ENCODE peak calls at places on chromosome 4, in ten cellular contexts. S is aorta, P is mesenchymal stem cell, Y is left ventricle myocardium inferior, I is lung, K is hepatocyte, J is tibial artery, M is fibroblast of lung, D is heart right ventricle, N is right cardiac atrium. E is an unnamed sample. For H3K4me1, the result is how much of the 10 kb centered on the place peaks cover.

GRCh38 chr4:3414421-3415279 is 27.1 kb upstream of the HGFAC start:
- DNase-seq in S (peak), P (no peak), Y (no peak), I (no peak), K (no peak), J (peak), M (no peak), D (no peak), N (no peak), E (no peak)

GRCh38 chr4:186037692-186038658 is 31.0 kb upstream of the TLR3 start:
- DNase-seq in S (no peak), P (peak), Y (no peak), I (peak), K (peak), J (no peak), M (peak), D (peak), N (no peak), E (peak)

GRCh38 chr4:140568507-140569306 is at the start of gene UCP1:
- DNase-seq in S (peak), P (peak), Y (peak), I (no peak), K (peak), J (peak), M (peak), D (no peak), N (peak), E (peak)

GRCh38 chr4:81676552-81676951 is 204.8 kb upstream of the RASGEF1B start:
- DNase-seq in S (no peak), P (no peak), Y (no peak), I (no peak), K (peak), J (no peak), M (no peak), D (no peak), N (no peak), E (no peak)

GRCh38 chr4:86762649-86763048 is 86.5 kb downstream of the SLC10A6 start:
- DNase-seq in S (peak), P (no peak), Y (no peak), I (no peak), K (no peak), J (no peak), M (no peak), D (no peak), N (no peak), E (no peak)

GRCh38 chr4:94339779-94340178 is 2.9 kb downstream of the HPGDS start:
- DNase-seq in S (no peak), P (no peak), Y (no peak), I (no peak), K (no peak), J (no peak), M (no peak), D (no peak), N (no peak), E (no peak)

GRCh38 chr4:184389978-184390518 is 84.3 kb downstream of the IRF2 start:
- DNase-seq in S (no peak), P (no peak), Y (no peak), I (no peak), K (no peak), J (no peak), M (no peak), D (no peak), N (no peak), E (no peak)

GRCh38 chr4:123997116-123997515 is 600.5 kb downstream of the SPRY1 start:
- DNase-seq in S (no peak), P (no peak), Y (no peak), I (no peak), K (no peak), J (no peak), M (no peak), D (no peak), N (no peak), E (no peak)

GRCh38 chr4:6200922-6201362 is 593 bp upstream of the JAKMIP1 start:
- DNase-seq in S (no peak), P (no peak), Y (no peak), I (no peak), K (peak), J (no peak), M (no peak), D (no peak), N (no peak), E (no peak)

GRCh38 chr4:130336585-130337217 is 1240.7 kb downstream of the C4orf33 start:
- DNase-seq in S (no peak), P (peak), Y (no peak), I (no peak), K (peak), J (no peak), M (peak), D (no peak), N (no peak), E (no peak)

GRCh38 chr4:99300934-99301333 is 10.1 kb upstream of the ADH1A start:
- DNase-seq in S (peak), P (peak), Y (peak), I (peak), K (peak), J (peak), M (peak), D (peak), N (peak), E (peak)

GRCh38 chr4:26256016-26256415 is 64.8 kb upstream of the RBPJ start:
- DNase-seq in S (no peak), P (no peak), Y (no peak), I (no peak), K (no peak), J (no peak), M (peak), D (no peak), N (no peak), E (no peak)

GRCh38 chr4:8015512-8015911 is 75.9 kb upstream of the AFAP1 start:
- DNase-seq in S (no peak), P (peak), Y (no peak), I (no peak), K (no peak), J (no peak), M (no peak), D (no peak), N (no peak), E (no peak)

GRCh38 chr4:120718979-120719566 is 203.5 kb downstream of the PRDM5 start:
- DNase-seq in S (no peak), P (peak), Y (no peak), I (no peak), K (peak), J (no peak), M (peak), D (peak), N (peak), E (peak)

GRCh38 chr4:78331965-78332364 is 219.6 kb upstream of the ANXA3 start:
- DNase-seq in S (no peak), P (no peak), Y (no peak), I (no peak), K (no peak), J (no peak), M (no peak), D (no peak), N (no peak), E (no peak)

GRCh38 chr4:74374561-74375327 is 9.8 kb downstream of the EREG start:
- DNase-seq in S (no peak), P (peak), Y (no peak), I (peak), K (no peak), J (no peak), M (peak), D (no peak), N (peak), E (peak)

GRCh38 chr4:111991797-111992196 is 153.5 kb upstream of the FAM241A start:
- DNase-seq in S (no peak), P (peak), Y (no peak), I (peak), K (peak), J (no peak), M (peak), D (no peak), N (no peak), E (peak)

GRCh38 chr4:108846568-108846967 is 83.7 kb upstream of the ETNPPL start:
- DNase-seq in S (no peak), P (peak), Y (no peak), I (no peak), K (no peak), J (no peak), M (no peak), D (no peak), N (no peak), E (no peak)

GRCh38 chr4:187118731-187119130 is 395.1 kb upstream of the FAT1 start:
- DNase-seq in S (no peak), P (peak), Y (no peak), I (no peak), K (no peak), J (no peak), M (peak), D (no peak), N (no peak), E (no peak)

GRCh38 chr4:139082750-139083532 is 67.4 kb downstream of the NOCT start:
- DNase-seq in S (peak), P (peak), Y (peak), I (peak), K (peak), J (peak), M (peak), D (peak), N (peak), E (peak)

GRCh38 chr4:139084425-139085093 is 69.0 kb downstream of the NOCT start:
- DNase-seq in S (no peak), P (no peak), Y (no peak), I (no peak), K (no peak), J (no peak), M (no peak), D (no peak), N (no peak), E (no peak)

GRCh38 chr4:139083533-139084424 is 68.2 kb downstream of the NOCT start:
- DNase-seq in S (peak), P (peak), Y (peak), I (peak), K (peak), J (peak), M (peak), D (peak), N (peak), E (peak)

GRCh38 chr4:139085141-139085540 is 69.6 kb downstream of the NOCT start:
- DNase-seq in S (no peak), P (peak), Y (no peak), I (no peak), K (no peak), J (no peak), M (peak), D (no peak), N (no peak), E (peak)
- H3K4me3 ChIP-seq in S (no peak), P (peak), Y (peak), I (no peak), K (peak), J (peak), M (no peak), D (peak), N (peak), E (no peak)

DNA sequence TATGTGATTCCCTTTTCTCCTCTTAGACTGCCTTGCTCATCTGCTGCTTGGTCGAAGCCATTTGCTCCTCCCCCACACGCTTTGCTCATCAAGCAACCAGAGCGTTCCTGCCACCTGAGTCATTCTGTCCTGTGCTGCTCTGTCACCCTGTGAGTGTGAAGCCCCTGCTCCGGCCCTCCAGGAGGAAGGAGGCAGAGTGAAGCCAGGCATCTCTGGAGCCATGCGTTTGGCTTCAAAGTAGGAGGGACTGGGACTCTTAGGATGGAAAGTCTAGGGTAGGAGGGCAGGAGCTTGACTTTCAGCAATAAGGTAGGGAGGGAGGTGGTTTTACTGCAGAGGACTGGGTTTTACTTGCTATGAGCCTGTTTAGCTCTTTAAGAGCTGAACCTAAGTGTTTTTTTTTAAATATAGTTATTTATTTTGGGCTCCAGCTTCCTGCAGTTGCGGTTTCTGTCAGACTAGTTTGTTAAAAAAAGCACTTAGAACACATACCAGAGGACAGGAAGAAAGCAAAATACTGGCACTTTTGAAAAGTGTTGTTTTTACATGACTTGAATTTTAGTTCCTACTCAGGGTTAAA is 63.6 kb downstream of the SPINK2 start:
- DNase-seq in S (peak), P (peak), Y (no peak), I (peak), K (peak), J (peak), M (peak), D (no peak), N (peak), E (peak)
- H3K4me1 ChIP-seq in S (under half), P (under half), Y (under half), I (under half), K (under half), J (under half), M (under half), D (under half), N (under half), E (under half)

GRCh38 chr4:153735901-153736461 is 23.8 kb downstream of the RNF175 start:
- DNase-seq in S (no peak), P (no peak), Y (no peak), I (no peak), K (no peak), J (no peak), M (peak), D (no peak), N (no peak), E (no peak)
- H3K4me3 ChIP-seq in S (no peak), P (no peak), Y (no peak), I (no peak), K (no peak), J (no peak), M (no peak), D (no peak), N (no peak), E (no peak)

GRCh38 chr4:165368114-165368513 is 10.7 kb upstream of the CPE start:
- DNase-seq in S (no peak), P (no peak), Y (no peak), I (no peak), K (no peak), J (no peak), M (no peak), D (no peak), N (no peak), E (no peak)

GRCh38 chr4:165368567-165368966 is 10.2 kb upstream of the CPE start:
- DNase-seq in S (no peak), P (no peak), Y (no peak), I (no peak), K (no peak), J (no peak), M (no peak), D (no peak), N (no peak), E (no peak)

GRCh38 chr4:165369522-165369921 is 9.3 kb upstream of the CPE start:
- DNase-seq in S (no peak), P (peak), Y (no peak), I (no peak), K (peak), J (no peak), M (no peak), D (no peak), N (no peak), E (peak)

GRCh38 chr4:165367040-165367439 is 11.8 kb upstream of the CPE start:
- DNase-seq in S (no peak), P (no peak), Y (no peak), I (no peak), K (no peak), J (no peak), M (no peak), D (no peak), N (no peak), E (no peak)

GRCh38 chr4:165370530-165370929 is 8.3 kb upstream of the CPE start:
- DNase-seq in S (no peak), P (no peak), Y (no peak), I (no peak), K (no peak), J (no peak), M (no peak), D (no peak), N (no peak), E (no peak)
- H3K4me1 ChIP-seq in S (under half), P (under half), Y (under half), I (under half), K (under half), J (under half), M (under half), D (under half), N (under half), E (under half)

E was measured in small intestine.